ENCODE peak calls at places on chromosomes 5 and 9, in four cellular contexts. M, X, V and L are unnamed samples.

GRCh38 chr5:175658299-175659145 is 651 bp downstream of the HRH2 start:
- DNase-seq in V (no peak), X (no peak), M (peak), L (no peak)

GRCh38 chr5:123720955-123721354 is 209.0 kb downstream of the CSNK1G3 start:
- DNase-seq in M (no peak), X (no peak), V (no peak), L (no peak)

GRCh38 chr9:21941337-21941995 is 52.7 kb downstream of the CDKN2A start:
- DNase-seq in X (no peak), V (no peak), M (no peak), L (no peak)

GRCh38 chr5:123059455-123059854 is 22.9 kb upstream of the PPIC start:
- DNase-seq in X (no peak), V (no peak), M (no peak), L (no peak)

GRCh38 chr5:95959051-95959963 is 2.3 kb downstream of the ELL2 start:
- DNase-seq in M (no peak), X (no peak), V (peak), L (no peak)

GRCh38 chr9:5976668-5977397 is 38.6 kb downstream of the RANBP6 start:
- DNase-seq in V (no peak), X (no peak), M (no peak), L (no peak)

GRCh38 chr9:129823163-129823933 is 588 bp downstream of the TOR1A start:
- DNase-seq in M (peak), V (no peak), X (no peak), L (no peak)

GRCh38 chr9:138022121-138022741 is 144.6 kb downstream of the CACNA1B start:
- DNase-seq in X (peak), V (no peak), M (peak), L (no peak)

GRCh38 chr9:70412678-70413426 is 1.6 kb downstream of the KLF9 start:
- DNase-seq in V (peak), M (peak), X (no peak), L (no peak)

GRCh38 chr9:7121055-7121454 is 363.3 kb downstream of the KDM4C start:
- DNase-seq in M (no peak), X (no peak), V (no peak), L (no peak)

GRCh38 chr5:18761801-18762200 is 1127.5 kb downstream of the TAF11L14 start:
- DNase-seq in X (no peak), V (no peak), M (no peak), L (no peak)

GRCh38 chr5:79963261-79963977 is 27.6 kb downstream of the MTX3 start:
- DNase-seq in M (no peak), X (no peak), V (no peak), L (no peak)

GRCh38 chr5:180126716-180127681 is 55.4 kb upstream of the RNF130 start:
- DNase-seq in X (no peak), V (no peak), M (peak), L (no peak)

GRCh38 chr5:53882637-53883036 is 322.2 kb downstream of the NDUFS4 start:
- DNase-seq in X (no peak), V (no peak), M (no peak), L (no peak)

GRCh38 chr5:62722360-62722759 is 143.7 kb downstream of the LRRC70 start:
- DNase-seq in M (no peak), X (no peak), V (peak), L (no peak)

GRCh38 chr5:62717211-62717927 is 138.8 kb downstream of the LRRC70 start:
- DNase-seq in X (no peak), V (no peak), M (no peak), L (no peak)

GRCh38 chr5:62718368-62718767 is 139.7 kb downstream of the LRRC70 start:
- DNase-seq in X (no peak), V (no peak), M (no peak), L (no peak)

GRCh38 chr5:62720036-62720441 is 141.4 kb downstream of the LRRC70 start:
- DNase-seq in X (peak), M (peak), V (peak), L (no peak)

DNA sequence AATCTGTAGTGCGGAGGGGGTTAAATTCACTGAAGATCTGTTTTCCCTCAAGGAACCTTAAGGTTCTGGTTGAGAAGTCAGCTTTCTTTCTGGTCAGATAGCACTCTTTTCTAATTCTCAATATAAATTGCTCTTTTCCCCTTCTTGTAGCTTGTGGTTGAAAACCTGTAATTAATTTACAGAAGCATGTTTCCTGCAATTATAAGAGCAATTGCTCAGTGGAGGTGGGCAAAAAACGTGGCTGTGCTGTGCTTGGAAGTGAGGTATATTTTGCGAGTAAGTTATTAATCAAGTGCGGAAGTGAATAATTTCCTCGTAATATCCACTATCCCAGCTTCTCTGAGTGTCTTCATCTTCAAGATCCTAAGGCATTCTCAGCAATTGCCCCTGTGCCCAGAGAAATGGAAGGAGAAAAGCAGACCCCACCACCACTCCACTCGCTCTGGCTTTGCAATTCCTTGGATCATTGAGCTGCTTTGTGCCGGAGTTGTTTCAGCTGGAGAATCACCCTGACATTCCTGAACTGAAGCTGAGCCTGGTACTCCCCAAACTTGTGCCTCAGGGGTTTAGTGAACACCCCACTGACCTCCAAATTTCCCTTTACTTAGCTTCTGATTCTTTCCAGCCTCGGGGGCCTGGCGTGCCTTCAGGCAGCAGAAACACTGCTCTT is 140.6 kb downstream of the LRRC70 start:
- DNase-seq in X (no peak), M (no peak), V (no peak), L (no peak)
- TF ChIP-seq POLR2AphosphoS5 in X (no peak), M (no peak), V (no peak), L (no peak)

DNA sequence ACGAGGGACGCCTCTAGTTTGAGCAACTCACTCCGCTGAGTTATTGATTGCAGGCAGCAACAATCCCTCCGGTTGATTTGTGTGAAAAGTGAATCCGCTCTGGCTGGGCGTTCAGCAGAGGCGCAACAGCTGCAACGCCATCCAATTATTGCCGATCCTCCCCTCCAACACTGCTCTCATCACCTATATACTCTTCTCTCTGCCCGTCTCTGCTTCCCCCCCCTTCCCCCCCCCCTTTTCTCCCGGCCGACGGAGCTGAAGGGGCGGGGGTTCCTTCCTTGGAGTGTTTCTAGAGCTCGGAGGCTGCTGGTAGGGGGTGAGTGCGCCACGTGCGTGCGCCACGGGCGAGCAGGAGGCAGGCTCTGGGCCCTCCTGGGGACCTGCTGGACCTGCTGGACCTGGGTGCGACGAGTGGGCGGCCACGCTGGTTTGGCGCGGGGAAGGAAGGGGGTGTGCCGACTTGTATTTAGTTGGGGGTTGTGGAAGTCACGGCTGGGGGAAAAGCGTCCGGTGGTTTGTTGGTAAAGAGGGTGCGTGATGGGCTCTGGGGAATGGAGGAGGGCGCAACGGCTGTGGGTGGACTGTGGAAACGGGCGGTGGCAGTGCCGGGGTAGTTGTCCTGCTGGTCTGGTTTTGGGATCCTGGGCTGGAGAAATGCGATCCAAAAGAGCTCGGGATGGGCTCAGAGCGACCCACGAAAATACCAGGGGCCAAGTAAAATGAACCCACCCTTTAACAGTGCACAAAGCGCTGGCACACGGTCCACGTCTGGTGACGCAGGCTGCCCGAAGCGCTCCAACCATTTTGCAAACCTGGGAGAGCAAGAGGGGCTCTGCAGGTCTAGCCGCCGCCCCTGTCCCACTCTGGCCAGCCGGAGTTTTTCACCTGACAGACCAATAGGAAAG is 6.4 kb upstream of the MEF2C start:
- DNase-seq in X (no peak), V (no peak), M (peak), L (no peak)
- TF ChIP-seq EZH2 in X (no peak), V (no peak), M (peak), L (no peak)

GRCh38 chr9:111925017-111925770 is 28.6 kb downstream of the UGCG start:
- DNase-seq in M (no peak), X (no peak), V (no peak), L (peak)

GRCh38 chr9:111925784-111926183 is 29.2 kb downstream of the UGCG start:
- DNase-seq in V (no peak), X (no peak), M (no peak), L (peak)

GRCh38 chr9:111924281-111924680 is 27.7 kb downstream of the UGCG start:
- DNase-seq in M (no peak), X (no peak), V (no peak), L (no peak)

GRCh38 chr9:111928342-111928720 is 31.7 kb downstream of the UGCG start:
- DNase-seq in X (no peak), M (no peak), V (no peak), L (no peak)

GRCh38 chr9:111926421-111926875 is 29.8 kb downstream of the UGCG start:
- DNase-seq in M (no peak), V (no peak), X (no peak), L (peak)
- TF ChIP-seq POLR2AphosphoS5 in M (no peak), V (no peak), X (no peak), L (peak)

DNA sequence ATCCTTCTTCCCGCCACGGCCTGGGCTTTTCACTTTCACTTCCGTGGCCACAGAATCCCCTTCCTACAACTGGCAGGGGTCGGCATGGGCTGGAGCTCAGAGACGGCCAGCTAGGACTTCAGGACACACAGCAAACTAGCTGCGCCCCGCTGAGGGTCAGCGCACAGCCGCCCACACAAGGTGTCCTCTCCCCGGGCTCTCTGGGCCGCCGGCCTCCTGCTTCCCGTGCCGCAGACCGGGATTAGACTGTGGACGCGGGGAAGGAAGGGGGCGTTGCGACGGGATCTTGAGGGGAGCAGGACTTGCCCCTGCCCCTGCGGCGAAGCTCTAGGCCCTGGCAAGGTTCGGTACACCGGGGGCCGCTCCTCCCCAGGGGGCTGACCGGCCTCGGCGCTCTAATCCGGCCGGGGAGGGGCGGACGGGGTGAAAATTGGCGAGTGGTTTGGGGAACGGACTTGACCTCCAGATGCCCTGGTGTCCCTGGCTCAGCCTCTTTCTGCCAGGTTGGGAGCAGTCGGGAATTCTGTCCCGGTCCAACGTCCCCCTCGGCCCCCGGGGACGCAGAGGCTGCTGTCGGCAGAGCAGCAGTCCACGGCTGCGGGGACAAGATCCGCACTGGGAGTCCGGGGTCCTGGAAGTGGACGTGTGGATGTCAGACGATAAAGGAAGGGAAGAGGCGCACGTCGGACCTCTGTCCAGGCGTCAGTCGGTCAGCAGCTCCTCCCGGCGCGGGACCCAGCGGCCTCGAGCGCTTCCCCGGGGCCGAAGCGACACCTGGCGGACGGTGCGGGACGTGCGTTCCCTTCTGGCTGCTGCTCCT is 1.8 kb upstream of the CNTFR start:
- DNase-seq in X (peak), V (peak), M (peak), L (no peak)
- TF ChIP-seq EZH2 in X (no peak), V (no peak), M (peak), L (no peak)

GRCh38 chr5:137622850-137623249 is 113.0 kb downstream of the KLHL3 start:
- DNase-seq in M (no peak), X (no peak), V (peak), L (no peak)
- TF ChIP-seq POLR2AphosphoS5 in M (no peak), X (no peak), V (no peak), L (no peak)